ENCODE peak calls at places on chromosomes 3 and 15, in ten cellular contexts. V is CD8-positive, alpha-beta T cell; M is cardiac fibroblast; L is brain microvascular endothelial cell; O is choroid plexus epithelial cell; D is foreskin fibroblast; X is fibroblast of pulmonary artery; U is lower leg skin; Y is tibial artery; P is A549. W is an unnamed sample.

GRCh38 chr3:30002782-30003181 is 603.6 kb upstream of the TGFBR2 start:
- DNase-seq in U (no peak), P (no peak), X (no peak), D (no peak), L (no peak), O (no peak), V (no peak), M (peak), Y (no peak), W (no peak)

GRCh38 chr3:181906338-181906737 is 194.6 kb downstream of the SOX2 start:
- DNase-seq in X (no peak), V (no peak), D (no peak), P (no peak), U (no peak), O (no peak), Y (no peak), L (no peak), M (no peak), W (no peak)

GRCh38 chr3:126939347-126939735 is 43.6 kb upstream of the PLXNA1 start:
- DNase-seq in V (no peak), U (no peak), L (no peak), X (peak), O (no peak), D (no peak), M (no peak), P (no peak), Y (no peak), W (no peak)

GRCh38 chr3:89617706-89618105 is 510.3 kb downstream of the EPHA3 start:
- DNase-seq in V (no peak), L (no peak), D (peak), Y (no peak), M (peak), P (no peak), O (peak), U (no peak), X (no peak), W (no peak)

GRCh38 chr3:152219225-152219624 is 49.5 kb upstream of the MBNL1 start:
- DNase-seq in Y (no peak), P (no peak), O (no peak), V (no peak), M (peak), L (no peak), U (no peak), D (peak), X (no peak), W (no peak)

GRCh38 chr3:57434041-57434440 is 110.1 kb downstream of the DNAH12 start:
- DNase-seq in L (peak), O (peak), U (no peak), X (peak), V (no peak), D (peak), Y (no peak), M (peak), P (peak), W (peak)

GRCh38 chr3:127002195-127003174 is 19.6 kb downstream of the PLXNA1 start:
- DNase-seq in X (peak), M (peak), P (no peak), L (peak), O (peak), V (no peak), D (peak), U (peak), Y (peak), W (peak)

GRCh38 chr3:20236603-20237002 is 50.6 kb upstream of the SGO1 start:
- DNase-seq in U (no peak), X (no peak), V (no peak), D (no peak), M (no peak), O (no peak), P (no peak), Y (no peak), L (no peak), W (no peak)

GRCh38 chr15:92811514-92811913 is 88.6 kb upstream of the CHD2 start:
- DNase-seq in U (no peak), Y (no peak), M (no peak), D (no peak), X (peak), O (no peak), V (no peak), P (no peak), L (no peak), W (peak)

GRCh38 chr3:40476478-40477470 is at the start of gene ZNF619:
- DNase-seq in Y (peak), D (peak), O (peak), M (peak), P (peak), V (peak), L (peak), U (peak), X (peak), W (peak)

GRCh38 chr3:194584866-194585265 is 48.4 kb downstream of the TMEM44 start:
- DNase-seq in M (peak), V (no peak), X (peak), U (no peak), O (no peak), P (no peak), L (no peak), D (peak), Y (no peak), W (no peak)
- H3K4me3 ChIP-seq in M (no peak), V (no peak), X (no peak), U (no peak), O (no peak), P (peak), L (no peak), D (no peak), Y (no peak), W (no peak)

DNA sequence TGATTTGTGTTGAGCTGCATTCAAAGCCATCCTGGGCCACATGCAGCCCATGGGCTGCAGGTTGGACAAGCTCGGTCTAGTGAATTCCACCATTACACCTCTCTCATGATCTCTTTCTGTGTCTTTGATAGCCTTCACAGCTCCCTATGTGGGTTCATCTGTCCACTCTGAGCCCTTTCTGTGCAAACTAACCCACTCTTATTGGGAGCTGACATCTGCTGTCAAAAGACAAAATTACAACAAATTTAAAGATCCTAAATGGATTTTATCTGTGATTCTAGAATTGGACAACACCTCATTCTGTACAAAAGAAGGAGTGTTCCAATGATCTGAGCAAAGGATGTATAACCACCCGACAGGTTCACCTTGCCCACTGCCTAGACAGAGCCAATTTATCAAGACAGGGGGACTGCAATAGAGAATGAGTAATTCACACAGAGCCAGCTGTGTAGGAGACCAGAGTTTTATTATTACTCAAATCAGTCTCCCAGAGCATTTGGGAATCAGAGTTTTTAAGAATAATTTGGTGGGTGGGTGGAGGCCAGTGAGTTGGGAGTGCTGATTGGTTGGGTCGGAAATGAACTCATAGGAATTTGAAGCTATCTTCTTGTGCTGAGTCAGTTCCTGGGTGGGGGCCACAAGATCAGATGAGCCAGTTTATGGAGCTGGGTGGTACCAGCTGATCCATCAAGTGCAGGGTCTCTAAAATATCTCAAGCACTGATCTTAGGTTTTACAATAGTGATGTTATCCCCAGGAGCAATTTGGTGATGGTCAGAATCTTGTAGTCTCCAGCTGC is 2.6 kb upstream of the XYLB start:
- DNase-seq in L (no peak), P (no peak), U (no peak), Y (no peak), M (peak), O (peak), D (no peak), X (peak), V (no peak), W (no peak)
- TF ChIP-seq CTCF in L (no peak), P (no peak), U (no peak), Y (no peak), M (no peak), O (peak), D (no peak), X (no peak), V (no peak), W (no peak)

GRCh38 chr15:78087944-78088772 is 4.2 kb upstream of the SH2D7 start:
- DNase-seq in L (no peak), V (no peak), M (no peak), U (no peak), O (no peak), D (no peak), X (no peak), Y (peak), P (no peak), W (no peak)

GRCh38 chr15:78083186-78083585 is 5.7 kb upstream of the TBC1D2B start:
- DNase-seq in L (no peak), V (no peak), O (no peak), M (no peak), D (no peak), Y (peak), U (no peak), X (no peak), P (no peak), W (no peak)

GRCh38 chr15:78084359-78084750 is 6.8 kb upstream of the TBC1D2B start:
- DNase-seq in U (no peak), O (no peak), M (no peak), X (no peak), D (no peak), V (peak), Y (no peak), P (no peak), L (no peak), W (no peak)

GRCh38 chr15:78083687-78084358 is 6.3 kb upstream of the TBC1D2B start:
- DNase-seq in D (no peak), X (no peak), P (no peak), O (no peak), U (no peak), L (no peak), V (peak), Y (peak), M (no peak), W (no peak)

GRCh38 chr15:78085928-78086327 is 6.4 kb upstream of the SH2D7 start:
- DNase-seq in U (no peak), M (peak), O (peak), L (no peak), V (no peak), Y (no peak), P (no peak), D (no peak), X (peak), W (peak)
- H3K4me3 ChIP-seq in U (no peak), M (no peak), O (no peak), L (no peak), V (no peak), Y (no peak), P (no peak), D (no peak), X (no peak), W (no peak)

GRCh38 chr3:15601399-15602145 is at the start of the genes BTD and HACL1:
- DNase-seq in M (peak), P (peak), D (peak), Y (peak), L (peak), O (peak), U (peak), V (peak), X (peak), W (peak)
- TF ChIP-seq CTCF in M (peak), P (no peak), D (no peak), Y (peak), L (peak), O (peak), U (no peak), V (peak), X (peak), W (peak)

GRCh38 chr3:112334709-112335108 is 1.8 kb downstream of the CD200 start:
- DNase-seq in D (no peak), P (no peak), L (no peak), U (no peak), Y (no peak), M (peak), V (no peak), O (peak), X (peak), W (no peak)
- H3K4me3 ChIP-seq in D (no peak), P (no peak), L (peak), U (no peak), Y (peak), M (peak), V (no peak), O (peak), X (peak), W (no peak)

DNA sequence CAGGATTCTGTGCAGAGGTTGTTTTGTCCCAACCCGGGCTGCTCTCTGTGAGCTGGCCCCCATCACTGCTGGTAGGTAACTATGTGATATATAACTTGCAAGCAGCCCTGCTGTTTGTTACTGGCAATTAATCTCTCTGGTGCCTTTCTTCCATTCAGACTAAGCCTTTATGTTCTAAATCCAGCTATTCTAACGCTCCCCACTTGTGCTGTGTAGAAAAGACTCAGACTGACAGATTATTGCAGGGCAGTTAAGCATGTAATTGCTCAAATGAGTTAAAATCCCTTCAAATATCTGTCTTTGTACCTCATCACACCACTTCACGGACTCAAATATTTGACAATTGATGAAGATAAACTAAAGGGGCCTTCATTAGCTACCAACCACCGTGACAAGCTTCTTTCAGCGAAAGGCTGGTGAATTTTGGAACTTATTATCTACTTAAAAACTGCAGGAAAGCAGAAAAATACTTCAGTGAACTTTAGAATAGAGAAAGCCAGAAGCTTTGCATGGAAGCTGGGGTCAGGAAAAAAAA is 416.2 kb downstream of the NR2F2 start:
- DNase-seq in D (no peak), O (no peak), M (no peak), U (no peak), X (no peak), P (no peak), Y (no peak), V (no peak), L (no peak), W (no peak)
- TF ChIP-seq CTCF in D (no peak), O (no peak), M (no peak), U (no peak), X (no peak), P (no peak), Y (no peak), V (no peak), L (no peak), W (no peak)